ENCODE peak calls at places on chromosomes 13 and 19, in eight cellular contexts. G is stimulated activated effector memory CD8-positive, alpha-beta T cell treated with anti-CD3 and anti-CD28 coated beads, Interleukin-12 subunit alpha, Interleukin-12 subunit beta, amount 100 ng/mL, for 72 hours; R is psoas muscle; Q is activated CD4-positive, alpha-beta memory T cell treated with anti-CD3 and anti-CD28 coated beads, Interleukin-2, amount 10 ng/mL, durations not matched to agents 7 days and 5 days; C is CD4-positive, CD25-positive, alpha-beta regulatory T cell; A is left colon; M is CD4-positive, alpha-beta T cell; Z is activated T-helper 1 cell treated with anti-CD3 and anti-CD28 coated beads, Interleukin-12 subunit alpha, Interleukin-12 subunit beta, Interleukin-2, Interleukin-4 antibody, amounts not matched to agents 30 ng/mL and 10 ng/mL and 1 ng/mL, durations not matched to agents 14 hours and 24 hours and 36 hours. W is an unnamed sample.

GRCh38 chr19:41395355-41395754 is 1.8 kb downstream of the EXOSC5 start:
- DNase-seq in Z (no peak), A (no peak), R (no peak), M (no peak), Q (no peak), C (no peak), G (no peak), W (no peak)

GRCh38 chr19:5686647-5687359 is 3.3 kb upstream of the RPL36 start:
- DNase-seq in Q (peak), C (peak), R (peak), G (peak), Z (peak), M (peak), A (peak), W (peak)

GRCh38 chr19:5138606-5139594 is 170.0 kb downstream of the KDM4B start:
- DNase-seq in G (peak), R (no peak), C (peak), Z (peak), Q (peak), A (peak), M (peak), W (peak)

GRCh38 chr19:33102893-33103292 is 21.9 kb downstream of the GPATCH1 start:
- DNase-seq in A (no peak), C (no peak), Q (no peak), R (no peak), G (no peak), M (no peak), Z (no peak), W (no peak)

GRCh38 chr19:16736709-16737108 is 17.1 kb downstream of the NWD1 start:
- DNase-seq in R (no peak), A (no peak), M (no peak), Z (no peak), Q (no peak), G (no peak), C (no peak), W (no peak)

GRCh38 chr13:27038323-27038722 is 133.3 kb downstream of the USP12 start:
- DNase-seq in Q (no peak), R (no peak), Z (no peak), G (no peak), M (no peak), C (no peak), A (no peak), W (no peak)

GRCh38 chr19:48053076-48053475 is 9.2 kb upstream of the CABP5 start:
- DNase-seq in R (no peak), A (no peak), M (no peak), G (no peak), C (no peak), Q (no peak), Z (no peak), W (no peak)

GRCh38 chr19:33435706-33436359 is 62.3 kb downstream of the CEBPG start:
- DNase-seq in C (no peak), R (no peak), A (no peak), Q (no peak), Z (no peak), M (no peak), G (no peak), W (no peak)

GRCh38 chr19:57771417-57771816 is 1.9 kb downstream of the ZNF586 start:
- DNase-seq in Z (no peak), M (no peak), R (no peak), G (no peak), C (no peak), A (no peak), Q (no peak), W (no peak)

GRCh38 chr13:109671919-109672318 is 114.5 kb downstream of the IRS2 start:
- DNase-seq in A (no peak), R (no peak), Z (no peak), M (no peak), G (no peak), C (no peak), Q (no peak), W (no peak)

GRCh38 chr19:36267061-36267845 is 52.3 kb downstream of the ZNF146 start:
- DNase-seq in C (no peak), Q (no peak), Z (no peak), G (no peak), M (no peak), A (no peak), R (no peak), W (no peak)

GRCh38 chr13:35392768-35393167 is 83.7 kb downstream of the MAB21L1 start:
- DNase-seq in Q (no peak), A (no peak), R (no peak), G (no peak), C (no peak), Z (no peak), M (no peak), W (no peak)